ENCODE peak calls at places on chromosomes 5 and 9, in five cellular contexts. E is GM12891, S is HepG2, K is H1, W is K562. A is an unnamed sample.

GRCh38 chr9:72565535-72565934 is 44.1 kb downstream of the TMC1 start:
- DNase-seq in E (no peak), S (no peak), K (no peak), W (no peak), A (no peak)

GRCh38 chr5:159341145-159341544 is 10.9 kb upstream of the IL12B start:
- DNase-seq in E (no peak), S (no peak), K (no peak), W (no peak), A (no peak)

GRCh38 chr9:98318041-98318790 is 62.8 kb upstream of the TBC1D2 start:
- DNase-seq in E (no peak), S (no peak), K (no peak), W (no peak), A (no peak)

GRCh38 chr9:76403352-76403751 is 9.1 kb upstream of the RFK start:
- DNase-seq in E (peak), S (peak), K (no peak), W (no peak), A (peak)

GRCh38 chr5:132215329-132215728 is 12.3 kb downstream of the P4HA2 start:
- DNase-seq in E (no peak), S (no peak), K (no peak), W (no peak), A (no peak)

GRCh38 chr5:142323480-142324376 is 1.1 kb downstream of the SPRY4 start:
- DNase-seq in E (no peak), S (no peak), K (no peak), W (no peak), A (no peak)

GRCh38 chr9:33517373-33517772 is 6.7 kb upstream of the ANKRD18B start:
- DNase-seq in E (no peak), S (peak), K (no peak), W (peak), A (no peak)

GRCh38 chr9:136695955-136696354 is 8.7 kb upstream of the AGPAT2 start:
- DNase-seq in E (no peak), S (no peak), K (no peak), W (no peak), A (no peak)

GRCh38 chr9:127132921-127133647 is 10.6 kb upstream of the ANGPTL2 start:
- DNase-seq in E (no peak), S (no peak), K (no peak), W (no peak), A (no peak)

GRCh38 chr9:127131871-127132270 is 9.4 kb upstream of the ANGPTL2 start:
- DNase-seq in E (no peak), S (no peak), K (no peak), W (no peak), A (no peak)

GRCh38 chr9:127135056-127135745 is 12.8 kb upstream of the ANGPTL2 start:
- DNase-seq in E (no peak), S (no peak), K (no peak), W (no peak), A (no peak)

GRCh38 chr9:127132375-127132774 is 9.9 kb upstream of the ANGPTL2 start:
- DNase-seq in E (no peak), S (no peak), K (no peak), W (no peak), A (no peak)

GRCh38 chr9:127133739-127134167 is 11.3 kb upstream of the ANGPTL2 start:
- DNase-seq in E (no peak), S (no peak), K (no peak), W (no peak), A (no peak)
- TF ChIP-seq TAF1 in E (no peak), S (no peak), K (no peak), W (no peak), A (no peak)

GRCh38 chr5:172800088-172800551 is 29.1 kb upstream of the DUSP1 start:
- DNase-seq in E (no peak), S (no peak), K (no peak), W (no peak), A (no peak)
- TF ChIP-seq POLR2A in E (no peak), S (no peak), K (no peak), W (no peak), A (no peak)

DNA sequence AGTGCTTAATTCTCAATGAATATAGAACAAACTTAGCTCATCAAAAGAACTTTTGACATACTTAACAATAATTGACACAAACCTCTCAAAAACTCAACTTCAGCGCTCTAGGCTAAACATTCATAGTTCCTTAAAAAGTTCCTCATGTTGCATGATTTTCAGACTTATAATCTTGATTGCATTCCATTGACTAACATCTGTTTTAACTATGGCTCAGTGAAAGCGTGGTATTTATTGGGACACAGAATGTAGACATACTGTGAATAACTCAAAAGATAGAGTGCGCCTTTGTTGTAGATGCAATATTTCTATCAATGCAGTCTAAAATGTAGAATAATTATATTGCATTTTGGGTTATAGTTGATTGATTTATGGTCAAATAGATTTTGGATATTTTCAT is 227.1 kb upstream of the HAPLN1 start:
- DNase-seq in E (no peak), S (no peak), K (no peak), W (no peak), A (no peak)
- TF ChIP-seq POLR2AphosphoS5 in E (no peak), S (no peak), K (no peak), W (no peak), A (no peak)

GRCh38 chr5:86108825-86109224 is 508.9 kb upstream of the COX7C start:
- DNase-seq in E (no peak), S (no peak), K (no peak), W (no peak), A (no peak)
- TF ChIP-seq TAF1 in E (no peak), S (no peak), K (no peak), W (no peak), A (no peak)

A was measured in GM12892.